ENCODE peak calls at places on chromosomes 16 and 17, in seven cellular contexts. L is neuronal stem cell, Q is mesendoderm, U is HepG2, F is fibroblast of lung, A is IMR-90, K is MM.1S. P is an unnamed sample.
A peak's percentile ranks its signal among the peaks of the same experiment; 100 is the strongest.

GRCh38 chr17:48335858-48336500 is 94.0 kb downstream of the SKAP1 start:
- DNase-seq in K (peak; percentile 69), L (peak; percentile 58), Q (peak; percentile 43), U (peak; percentile 42), A (peak; percentile 71), F (peak; percentile 83), P (no peak)

GRCh38 chr17:48564200-48565023 is 13.7 kb downstream of the HOXB4 start:
- DNase-seq in A (no peak), U (no peak), K (no peak), Q (no peak), L (no peak), F (no peak), P (no peak)

GRCh38 chr16:59545666-59546065 is 811.5 kb upstream of the GOT2 start:
- DNase-seq in F (no peak), U (no peak), K (no peak), L (no peak), A (no peak), Q (no peak), P (no peak)

GRCh38 chr17:869567-870530 is 87.7 kb downstream of the MRM3 start:
- DNase-seq in L (no peak), A (peak; percentile 76), F (peak; percentile 60), K (no peak), Q (peak; percentile 77), U (no peak), P (no peak)

GRCh38 chr16:2979669-2980226 is 498 bp downstream of the PKMYT1 start:
- DNase-seq in F (no peak), U (no peak), A (peak; percentile 2), K (no peak), Q (no peak), L (no peak), P (peak; percentile 46)

GRCh38 chr17:29376667-29377268 is 13.4 kb upstream of the TAOK1 start:
- DNase-seq in U (no peak), A (peak; percentile 92), Q (peak; percentile 71), F (peak; percentile 92), L (peak; percentile 42), K (no peak), P (no peak)

GRCh38 chr17:9247401-9247938 is 226.2 kb downstream of the NTN1 start:
- DNase-seq in F (no peak), K (no peak), L (no peak), A (no peak), Q (no peak), U (no peak), P (no peak)

GRCh38 chr16:17230932-17231581 is 239.7 kb downstream of the XYLT1 start:
- DNase-seq in U (no peak), L (no peak), K (no peak), F (no peak), Q (no peak), A (no peak), P (no peak)

GRCh38 chr17:38451030-38451839 is 23.0 kb downstream of the ARHGAP23 start:
- DNase-seq in K (no peak), Q (peak; percentile 98), A (peak; percentile 79), L (no peak), F (peak; percentile 52), U (peak; percentile 50), P (no peak)

GRCh38 chr17:38453951-38454421 is 25.7 kb downstream of the ARHGAP23 start:
- DNase-seq in A (peak; percentile 38), K (no peak), F (peak; percentile 78), U (no peak), L (no peak), Q (no peak), P (no peak)

GRCh38 chr17:38451840-38452529 is 23.7 kb downstream of the ARHGAP23 start:
- DNase-seq in F (peak; percentile 82), Q (peak; percentile 97), K (no peak), A (peak; percentile 94), L (no peak), U (no peak), P (no peak)

GRCh38 chr17:38454528-38454927 is 26.3 kb downstream of the ARHGAP23 start:
- DNase-seq in L (no peak), A (peak; percentile 80), K (no peak), U (no peak), F (peak; percentile 81), Q (no peak), P (no peak)

GRCh38 chr17:38452719-38453118 is 24.5 kb downstream of the ARHGAP23 start:
- DNase-seq in F (no peak), A (no peak), U (no peak), K (no peak), L (no peak), Q (peak; percentile 54), P (no peak)
- H3K9ac ChIP-seq in F (no peak overlapping the region), A (peak overlapping the region; percentile 25), U (no peak overlapping the region), K (no peak overlapping the region), L (peak overlapping the region; percentile 85), Q (peak overlapping the region; percentile 66), P (peak overlapping the region; percentile 34)

DNA sequence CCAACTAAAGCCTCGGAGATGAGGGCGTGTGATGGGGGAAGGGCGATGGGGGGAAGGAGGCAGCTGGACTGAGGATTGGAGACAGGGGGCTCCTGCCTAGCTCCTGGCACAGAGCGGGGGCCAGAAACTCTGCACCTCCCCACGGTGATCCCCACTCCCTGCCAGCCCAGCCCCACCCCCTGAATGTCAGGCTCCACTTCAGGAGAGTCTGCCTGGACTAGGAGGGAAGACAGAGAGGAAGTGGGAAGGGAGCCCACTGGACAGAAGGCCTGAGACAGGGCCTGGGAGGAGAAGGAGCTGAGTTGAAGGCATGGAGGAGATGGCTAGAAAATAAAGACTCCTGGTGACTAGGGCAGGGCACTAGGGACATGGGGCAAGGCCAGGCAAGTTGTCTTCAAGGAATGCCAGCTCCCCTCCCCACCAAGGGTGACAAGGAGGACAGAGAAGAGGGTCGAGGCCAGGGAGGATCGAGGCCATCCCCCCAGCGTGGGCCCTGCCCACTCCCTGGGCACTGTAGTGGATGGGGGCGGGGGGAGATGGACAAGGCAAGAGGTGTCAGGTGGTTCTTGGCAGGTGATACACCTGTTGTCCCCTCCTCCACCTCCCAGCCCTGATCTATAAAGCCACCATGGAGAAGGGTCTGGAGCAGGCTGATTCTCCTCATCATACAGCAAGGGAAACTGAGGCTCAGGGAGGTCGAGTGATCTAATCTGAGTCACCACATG is 19.8 kb downstream of the SRCIN1 start:
- DNase-seq in A (no peak), F (no peak), K (no peak), L (no peak), Q (no peak), U (no peak), P (no peak)
- H3K27me3 ChIP-seq in A (peaks cover 79% of the 10 kb centered on the region), F (peaks cover 22% of the 10 kb centered on the region), K (peaks cover 74% of the 10 kb centered on the region), L (no peaks in the 10 kb centered on the region), Q (no peaks in the 10 kb centered on the region), U (no peaks in the 10 kb centered on the region), P (peaks cover 9% of the 10 kb centered on the region)

GRCh38 chr16:81137754-81138153 is 41.6 kb upstream of the GCSH start:
- DNase-seq in K (no peak), Q (no peak), A (no peak), U (no peak), L (no peak), F (no peak), P (no peak)

GRCh38 chr16:81136331-81137011 is 40.3 kb upstream of the GCSH start:
- DNase-seq in Q (no peak), A (no peak), F (no peak), L (no peak), K (no peak), U (no peak), P (no peak)

GRCh38 chr16:81142864-81143263 is 46.7 kb upstream of the GCSH start:
- DNase-seq in A (no peak), L (no peak), F (no peak), K (no peak), U (no peak), Q (peak; percentile 40), P (no peak)

GRCh38 chr16:81140930-81141780 is 45.0 kb upstream of the GCSH start:
- DNase-seq in L (no peak), K (no peak), U (peak; percentile 82), A (no peak), F (no peak), Q (peak; percentile 78), P (no peak)

GRCh38 chr16:81137012-81137335 is 40.8 kb upstream of the GCSH start:
- DNase-seq in A (peak; percentile 24), F (peak; percentile 32), L (no peak), K (no peak), Q (no peak), U (no peak), P (no peak)
- H3K9ac ChIP-seq in A (no peak overlapping the region), F (no peak overlapping the region), L (no peak overlapping the region), K (no peak overlapping the region), Q (no peak overlapping the region), U (no peak overlapping the region), P (no peak overlapping the region)

DNA sequence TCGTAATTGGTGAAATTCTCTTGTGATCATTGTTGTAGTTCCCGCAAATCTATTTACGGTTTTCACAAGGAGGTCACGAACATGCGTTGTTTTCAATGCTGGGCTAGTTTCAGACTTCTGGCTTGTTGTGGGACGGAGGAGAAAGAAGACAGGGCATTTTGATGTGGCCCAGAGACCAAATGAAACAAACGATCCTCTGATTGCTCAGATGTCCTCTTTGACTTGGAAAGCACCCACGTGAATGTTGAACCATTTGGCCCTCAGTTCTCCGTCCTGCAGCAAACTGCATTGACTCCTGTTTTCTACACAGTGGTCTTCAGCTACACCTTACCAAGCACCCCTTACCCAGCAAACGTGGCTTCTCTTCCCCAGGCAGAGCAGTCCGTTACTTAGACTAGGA is 391.0 kb downstream of the WWOX start:
- DNase-seq in L (no peak), Q (no peak), K (no peak), U (no peak), A (no peak), F (no peak), P (no peak)
- H3K27me3 ChIP-seq in L (no peaks in the 10 kb centered on the region), Q (no peaks in the 10 kb centered on the region), K (no peaks in the 10 kb centered on the region), U (no peaks in the 10 kb centered on the region), A (no peaks in the 10 kb centered on the region), F (no peaks in the 10 kb centered on the region), P (no peaks in the 10 kb centered on the region)

GRCh38 chr17:41665566-41666335 is 22.9 kb upstream of the EIF1 start:
- DNase-seq in U (peak; percentile 68), L (peak; percentile 81), F (peak; percentile 74), K (peak; percentile 97), Q (peak; percentile 87), A (peak; percentile 74), P (peak; percentile 92)
- H3K9ac ChIP-seq in U (peak overlapping the region; percentile 59), L (peak overlapping the region; percentile 78), F (peak overlapping the region; percentile 47), K (peak overlapping the region; percentile 86), Q (peak overlapping the region; percentile 82), A (peak overlapping the region; percentile 84), P (peak overlapping the region; percentile 91)